ENCODE peak calls at places on chromosomes 11 and 22, in seven cellular contexts. One of them, this sample, is unnamed.
A peak's percentile ranks its signal among the peaks of the same experiment; 100 is the strongest.

GRCh38 chr11:134062255-134063030 is 6.4 kb upstream of the JAM3 start:
- DNase-seq in bronchial epithelial cell: no peak
- DNase-seq in PC-9: no peak
- DNase-seq in fibroblast of mammary gland: peak; percentile 30
- DNase-seq in fibroblast of lung: peak; percentile 44
- DNase-seq in NB4: no peak
- DNase-seq in AG09319: no peak
- DNase-seq in this sample: no peak

GRCh38 chr11:93988912-93989311 is 32.2 kb upstream of the HEPHL1 start:
- DNase-seq in bronchial epithelial cell: no peak
- DNase-seq in PC-9: no peak
- DNase-seq in fibroblast of mammary gland: no peak
- DNase-seq in fibroblast of lung: no peak
- DNase-seq in NB4: no peak
- DNase-seq in AG09319: no peak
- DNase-seq in this sample: no peak

GRCh38 chr22:49953027-49953679 is 7.4 kb upstream of the PIM3 start:
- DNase-seq in bronchial epithelial cell: no peak
- DNase-seq in PC-9: peak; percentile 68
- DNase-seq in fibroblast of mammary gland: no peak
- DNase-seq in fibroblast of lung: no peak
- DNase-seq in NB4: no peak
- DNase-seq in AG09319: no peak
- DNase-seq in this sample: no peak

GRCh38 chr22:44419429-44419828 is 78.6 kb downstream of the RTL6 start:
- DNase-seq in bronchial epithelial cell: peak; percentile 51
- DNase-seq in PC-9: no peak
- DNase-seq in fibroblast of mammary gland: peak; percentile 34
- DNase-seq in fibroblast of lung: peak; percentile 46
- DNase-seq in NB4: no peak
- DNase-seq in AG09319: no peak
- DNase-seq in this sample: no peak

GRCh38 chr22:31618471-31619176 is 43.4 kb downstream of the PISD start:
- DNase-seq in bronchial epithelial cell: no peak
- DNase-seq in PC-9: no peak
- DNase-seq in fibroblast of mammary gland: no peak
- DNase-seq in fibroblast of lung: no peak
- DNase-seq in NB4: no peak
- DNase-seq in AG09319: no peak
- DNase-seq in this sample: no peak

GRCh38 chr22:41245917-41246499 is 5.3 kb upstream of the CHADL start:
- DNase-seq in bronchial epithelial cell: no peak
- DNase-seq in PC-9: no peak
- DNase-seq in fibroblast of mammary gland: no peak
- DNase-seq in fibroblast of lung: no peak
- DNase-seq in NB4: no peak
- DNase-seq in AG09319: no peak
- DNase-seq in this sample: no peak

GRCh38 chr11:122853971-122854446 is 15.7 kb downstream of the CRTAM start:
- DNase-seq in bronchial epithelial cell: peak; percentile 78
- DNase-seq in PC-9: peak; percentile 45
- DNase-seq in fibroblast of mammary gland: peak; percentile 86
- DNase-seq in fibroblast of lung: peak; percentile 78
- DNase-seq in NB4: peak; percentile 79
- DNase-seq in AG09319: peak; percentile 69
- DNase-seq in this sample: no peak

GRCh38 chr22:35593071-35593884 is 23.9 kb downstream of the MB start:
- DNase-seq in bronchial epithelial cell: no peak
- DNase-seq in PC-9: no peak
- DNase-seq in fibroblast of mammary gland: no peak
- DNase-seq in fibroblast of lung: no peak
- DNase-seq in NB4: no peak
- DNase-seq in AG09319: no peak
- DNase-seq in this sample: no peak

GRCh38 chr11:87295237-87295636 is 257.5 kb downstream of the TMEM135 start:
- DNase-seq in bronchial epithelial cell: no peak
- DNase-seq in PC-9: no peak
- DNase-seq in fibroblast of mammary gland: no peak
- DNase-seq in fibroblast of lung: no peak
- DNase-seq in NB4: no peak
- DNase-seq in AG09319: no peak
- DNase-seq in this sample: no peak

GRCh38 chr11:75445315-75445953 is 12.4 kb upstream of the KLHL35 start:
- DNase-seq in bronchial epithelial cell: no peak
- DNase-seq in PC-9: peak; percentile 74
- DNase-seq in fibroblast of mammary gland: peak; percentile 43
- DNase-seq in fibroblast of lung: peak; percentile 28
- DNase-seq in NB4: peak; percentile 68
- DNase-seq in AG09319: peak; percentile 8
- DNase-seq in this sample: no peak

GRCh38 chr22:27941143-27941542 is 22.1 kb upstream of the PITPNB start:
- DNase-seq in bronchial epithelial cell: no peak
- DNase-seq in PC-9: no peak
- DNase-seq in fibroblast of mammary gland: no peak
- DNase-seq in fibroblast of lung: no peak
- DNase-seq in NB4: no peak
- DNase-seq in AG09319: no peak
- DNase-seq in this sample: no peak

GRCh38 chr22:27933186-27933983 is 14.3 kb upstream of the PITPNB start:
- DNase-seq in bronchial epithelial cell: no peak
- DNase-seq in PC-9: no peak
- DNase-seq in fibroblast of mammary gland: no peak
- DNase-seq in fibroblast of lung: no peak
- DNase-seq in NB4: no peak
- DNase-seq in AG09319: no peak
- DNase-seq in this sample: no peak

GRCh38 chr22:27935897-27936296 is 16.8 kb upstream of the PITPNB start:
- DNase-seq in bronchial epithelial cell: no peak
- DNase-seq in PC-9: no peak
- DNase-seq in fibroblast of mammary gland: no peak
- DNase-seq in fibroblast of lung: no peak
- DNase-seq in NB4: no peak
- DNase-seq in AG09319: no peak
- DNase-seq in this sample: no peak

GRCh38 chr22:27934069-27934468 is 15.0 kb upstream of the PITPNB start:
- DNase-seq in bronchial epithelial cell: no peak
- DNase-seq in PC-9: no peak
- DNase-seq in fibroblast of mammary gland: no peak
- DNase-seq in fibroblast of lung: no peak
- DNase-seq in NB4: no peak
- DNase-seq in AG09319: no peak
- DNase-seq in this sample: no peak

DNA sequence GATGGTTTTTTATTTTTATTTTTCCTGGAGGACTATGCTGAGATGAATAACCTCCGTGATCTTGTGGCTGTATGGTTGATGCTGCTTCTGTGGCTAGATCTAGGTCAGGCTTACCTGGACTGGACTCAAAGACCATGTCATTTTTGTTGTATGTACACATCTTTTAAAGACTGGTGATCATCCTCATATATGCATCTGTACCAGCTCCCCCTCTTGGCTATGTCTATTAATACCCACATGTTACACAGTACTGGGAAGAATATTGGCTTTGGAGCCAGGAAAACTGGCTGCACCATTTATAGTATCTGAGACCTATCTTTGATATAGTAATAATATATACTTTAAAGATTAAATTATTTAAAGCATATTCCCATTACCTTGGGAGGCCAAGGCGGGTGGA is 18.4 kb upstream of the PITPNB start:
- DNase-seq in bronchial epithelial cell: no peak
- DNase-seq in PC-9: no peak
- DNase-seq in fibroblast of mammary gland: no peak
- DNase-seq in fibroblast of lung: no peak
- DNase-seq in NB4: no peak
- DNase-seq in AG09319: no peak
- DNase-seq in this sample: no peak
- TF ChIP-seq CTCF in bronchial epithelial cell: peak; percentile 10
- TF ChIP-seq CTCF in PC-9: peak; percentile 27
- TF ChIP-seq CTCF in fibroblast of mammary gland: peak; percentile 12
- TF ChIP-seq CTCF in fibroblast of lung: peak; percentile 17
- TF ChIP-seq CTCF in NB4: no peak
- TF ChIP-seq CTCF in AG09319: no peak
- TF ChIP-seq CTCF in this sample: no peak

GRCh38 chr11:2298795-2299747 is 2.6 kb downstream of the C11orf21 start:
- DNase-seq in bronchial epithelial cell: peak; percentile 44
- DNase-seq in PC-9: peak; percentile 59
- DNase-seq in fibroblast of mammary gland: no peak
- DNase-seq in fibroblast of lung: no peak
- DNase-seq in NB4: peak; percentile 35
- DNase-seq in AG09319: no peak
- DNase-seq in this sample: peak; percentile 4
- TF ChIP-seq CTCF in bronchial epithelial cell: peak; percentile 91
- TF ChIP-seq CTCF in PC-9: peak; percentile 75
- TF ChIP-seq CTCF in fibroblast of mammary gland: no peak
- TF ChIP-seq CTCF in fibroblast of lung: peak; percentile 11
- TF ChIP-seq CTCF in NB4: no peak
- TF ChIP-seq CTCF in AG09319: no peak
- TF ChIP-seq CTCF in this sample: peak; percentile 82

DNA sequence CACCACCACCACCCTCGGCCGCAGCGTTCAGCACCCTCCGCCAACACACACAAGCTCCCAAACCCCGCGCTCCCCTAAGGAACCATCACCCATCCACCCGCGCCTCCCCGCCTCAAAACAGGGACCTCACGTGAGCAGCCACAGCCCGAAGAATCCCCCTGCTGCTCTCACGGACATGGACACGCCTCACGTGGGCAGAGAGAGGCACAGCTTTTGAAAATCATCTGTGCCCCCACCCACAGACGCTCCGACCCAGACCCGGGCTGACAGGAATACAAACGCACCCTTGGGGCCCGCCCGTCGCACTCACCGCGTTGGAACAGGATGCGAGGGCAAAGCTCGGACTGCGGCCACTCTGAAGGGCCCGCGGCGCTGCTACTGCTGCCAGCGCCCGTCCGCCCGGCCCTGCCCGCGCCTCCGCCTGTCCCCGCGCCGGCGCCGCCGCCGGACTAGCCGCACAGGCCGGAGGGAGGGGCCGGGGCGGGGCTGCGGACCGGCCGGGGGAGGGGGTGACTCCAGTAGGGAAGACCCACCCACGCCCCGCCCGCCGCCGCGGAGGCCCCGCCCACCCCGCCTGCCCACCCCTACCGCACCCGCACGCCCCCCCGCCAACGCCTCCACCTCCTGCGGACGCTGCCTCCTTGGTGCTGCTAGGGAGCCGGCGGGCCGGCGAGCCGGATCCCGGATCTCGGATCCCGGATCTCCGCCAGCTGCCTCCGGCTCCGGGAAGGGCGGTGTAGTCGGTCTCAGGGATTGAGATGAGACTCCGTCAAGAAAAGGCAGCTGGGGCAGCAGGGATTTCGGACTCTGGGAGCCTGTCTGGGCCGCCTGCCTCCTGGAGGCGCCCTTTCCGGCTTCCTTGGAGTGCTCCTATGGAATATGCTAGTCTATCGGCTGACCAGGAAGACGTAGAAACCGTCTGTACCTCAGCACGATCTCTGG is at the start of gene TRIM3:
- DNase-seq in bronchial epithelial cell: peak; percentile 71
- DNase-seq in PC-9: peak; percentile 78
- DNase-seq in fibroblast of mammary gland: peak; percentile 76
- DNase-seq in fibroblast of lung: peak; percentile 85
- DNase-seq in NB4: peak; percentile 75
- DNase-seq in AG09319: peak; percentile 78
- DNase-seq in this sample: peak; percentile 30
- TF ChIP-seq CTCF in bronchial epithelial cell: peak; percentile 58
- TF ChIP-seq CTCF in PC-9: peak; percentile 22
- TF ChIP-seq CTCF in fibroblast of mammary gland: peak; percentile 29
- TF ChIP-seq CTCF in fibroblast of lung: peak; percentile 49
- TF ChIP-seq CTCF in NB4: no peak
- TF ChIP-seq CTCF in AG09319: peak; percentile 59
- TF ChIP-seq CTCF in this sample: peak; percentile 41

GRCh38 chr11:91513734-91514133 is 710.9 kb upstream of the FAT3 start:
- DNase-seq in bronchial epithelial cell: no peak
- DNase-seq in PC-9: no peak
- DNase-seq in fibroblast of mammary gland: no peak
- DNase-seq in fibroblast of lung: no peak
- DNase-seq in NB4: no peak
- DNase-seq in AG09319: no peak
- DNase-seq in this sample: no peak
- TF ChIP-seq CTCF in bronchial epithelial cell: peak; percentile 11
- TF ChIP-seq CTCF in PC-9: peak; percentile 51
- TF ChIP-seq CTCF in fibroblast of mammary gland: no peak
- TF ChIP-seq CTCF in fibroblast of lung: peak; percentile 43
- TF ChIP-seq CTCF in NB4: no peak
- TF ChIP-seq CTCF in AG09319: no peak
- TF ChIP-seq CTCF in this sample: no peak

GRCh38 chr22:48097723-48098122 is 1335.3 kb downstream of the TBC1D22A start:
- DNase-seq in bronchial epithelial cell: no peak
- DNase-seq in PC-9: no peak
- DNase-seq in fibroblast of mammary gland: no peak
- DNase-seq in fibroblast of lung: no peak
- DNase-seq in NB4: no peak
- DNase-seq in AG09319: no peak
- DNase-seq in this sample: no peak
- TF ChIP-seq CTCF in bronchial epithelial cell: no peak
- TF ChIP-seq CTCF in PC-9: no peak
- TF ChIP-seq CTCF in fibroblast of mammary gland: no peak
- TF ChIP-seq CTCF in fibroblast of lung: no peak
- TF ChIP-seq CTCF in NB4: no peak
- TF ChIP-seq CTCF in AG09319: no peak
- TF ChIP-seq CTCF in this sample: no peak

DNA sequence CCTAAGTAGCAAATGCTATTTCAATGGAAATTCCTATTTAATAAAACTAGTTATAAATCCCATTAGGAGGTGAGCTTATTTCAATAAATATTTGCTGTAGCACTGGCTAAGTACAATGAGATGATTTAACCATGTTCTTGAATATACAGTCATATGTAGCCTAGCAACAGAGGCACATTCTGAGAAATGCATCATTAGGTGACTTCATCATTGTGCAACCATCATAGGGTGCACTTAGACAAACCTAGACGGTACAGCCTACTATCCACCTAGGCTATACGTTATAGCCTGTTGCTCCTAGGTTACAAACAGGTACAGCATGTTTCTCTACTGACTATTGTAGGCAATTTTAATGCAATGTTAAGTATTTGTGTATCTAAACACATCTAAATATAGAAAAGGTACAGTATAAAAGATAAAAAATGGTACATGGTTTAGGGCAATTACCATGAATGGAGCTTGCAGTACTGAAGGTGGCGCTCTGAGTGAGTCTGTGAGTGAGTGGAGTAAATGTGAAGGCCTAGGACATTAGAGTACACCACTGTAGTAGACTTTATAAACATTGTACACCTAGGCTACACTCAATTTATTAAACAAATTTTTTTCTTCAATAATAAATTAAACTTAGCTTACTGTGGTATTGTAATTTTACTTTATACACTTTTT is 350.1 kb downstream of the CASP12 start:
- DNase-seq in bronchial epithelial cell: peak; percentile 89
- DNase-seq in PC-9: no peak
- DNase-seq in fibroblast of mammary gland: peak; percentile 58
- DNase-seq in fibroblast of lung: peak; percentile 17
- DNase-seq in NB4: peak; percentile 16
- DNase-seq in AG09319: no peak
- DNase-seq in this sample: no peak
- TF ChIP-seq CTCF in bronchial epithelial cell: no peak
- TF ChIP-seq CTCF in PC-9: no peak
- TF ChIP-seq CTCF in fibroblast of mammary gland: no peak
- TF ChIP-seq CTCF in fibroblast of lung: no peak
- TF ChIP-seq CTCF in NB4: peak; percentile 11
- TF ChIP-seq CTCF in AG09319: no peak
- TF ChIP-seq CTCF in this sample: no peak

GRCh38 chr22:29883045-29883830 is at the start of gene MTMR3:
- DNase-seq in bronchial epithelial cell: peak; percentile 69
- DNase-seq in PC-9: peak; percentile 94
- DNase-seq in fibroblast of mammary gland: peak; percentile 83
- DNase-seq in fibroblast of lung: peak; percentile 84
- DNase-seq in NB4: peak; percentile 92
- DNase-seq in AG09319: no peak
- DNase-seq in this sample: peak; percentile 55
- TF ChIP-seq CTCF in bronchial epithelial cell: peak; percentile 48
- TF ChIP-seq CTCF in PC-9: peak; percentile 58
- TF ChIP-seq CTCF in fibroblast of mammary gland: peak; percentile 0
- TF ChIP-seq CTCF in fibroblast of lung: peak; percentile 11
- TF ChIP-seq CTCF in NB4: peak; percentile 37
- TF ChIP-seq CTCF in AG09319: peak; percentile 14
- TF ChIP-seq CTCF in this sample: no peak

This sample was measured in keratinocyte.